ENCODE peak calls at places on chromosomes 7 and 10, in nine cellular contexts. V is NCI-H510A treated with DMSO at 0.1 percent for 48 hours; S is ACHN; C is T-helper 9 cell; T is GF-D8; B is Caco-2; M is RWPE1; Y is stimulated activated CD4-positive, alpha-beta T cell treated with anti-CD3 and anti-CD28 coated beads, Interleukin-15, amount 100 ng/mL, for 1 hour; F is astrocyte. J is an unnamed sample.

GRCh38 chr10:43304687-43305333 is 37.9 kb upstream of the RASGEF1A start:
- DNase-seq in V (peak), S (peak), C (peak), T (peak), B (peak), M (no peak), Y (peak), F (peak), J (peak)

GRCh38 chr7:139680676-139681462 is 96.9 kb downstream of the HIPK2 start:
- DNase-seq in V (no peak), S (peak), C (no peak), T (no peak), B (no peak), M (peak), Y (peak), F (peak), J (peak)

GRCh38 chr10:122181055-122181732 is 89.9 kb upstream of the BTBD16 start:
- DNase-seq in V (peak), S (peak), C (no peak), T (no peak), B (no peak), M (peak), Y (no peak), F (peak), J (peak)

GRCh38 chr7:150755473-150756099 is 18.4 kb downstream of the GIMAP5 start:
- DNase-seq in V (no peak), S (no peak), C (peak), T (peak), B (no peak), M (no peak), Y (peak), F (no peak), J (no peak)

GRCh38 chr10:60353519-60354258 is 36.0 kb downstream of the ANK3 start:
- DNase-seq in V (no peak), S (no peak), C (no peak), T (no peak), B (peak), M (no peak), Y (no peak), F (peak), J (no peak)

GRCh38 chr10:101778781-101779543 is 3.0 kb upstream of the FGF8 start:
- DNase-seq in V (no peak), S (no peak), C (no peak), T (no peak), B (no peak), M (no peak), Y (no peak), F (peak), J (no peak)

GRCh38 chr7:3493499-3493898 is 192.4 kb downstream of the SDK1 start:
- DNase-seq in V (no peak), S (peak), C (no peak), T (no peak), B (no peak), M (peak), Y (no peak), F (peak), J (no peak)

GRCh38 chr10:51879238-51879637 is 179.8 kb upstream of the CSTF2T start:
- DNase-seq in V (no peak), S (peak), C (no peak), T (no peak), B (no peak), M (peak), Y (no peak), F (peak), J (no peak)

GRCh38 chr10:44161196-44161595 is 223.7 kb downstream of the CXCL12 start:
- DNase-seq in V (no peak), S (no peak), C (no peak), T (no peak), B (no peak), M (no peak), Y (no peak), F (no peak), J (no peak)

GRCh38 chr10:114009281-114009996 is 34.2 kb upstream of the ADRB1 start:
- DNase-seq in V (no peak), S (peak), C (no peak), T (no peak), B (no peak), M (no peak), Y (no peak), F (no peak), J (no peak)

GRCh38 chr10:10315989-10316388 is 701.7 kb upstream of the CELF2 start:
- DNase-seq in V (no peak), S (no peak), C (no peak), T (no peak), B (no peak), M (no peak), Y (no peak), F (no peak), J (no peak)

GRCh38 chr7:93894966-93895650 is 4.6 kb upstream of the TFPI2 start:
- DNase-seq in V (no peak), S (no peak), C (no peak), T (no peak), B (no peak), M (no peak), Y (no peak), F (peak), J (no peak)

GRCh38 chr10:89204621-89205020 is 2.5 kb downstream of the CH25H start:
- DNase-seq in V (no peak), S (no peak), C (no peak), T (no peak), B (no peak), M (no peak), Y (no peak), F (no peak), J (no peak)

GRCh38 chr7:85529197-85529596 is 342.3 kb upstream of the SEMA3D start:
- DNase-seq in V (no peak), S (no peak), C (no peak), T (no peak), B (no peak), M (no peak), Y (no peak), F (peak), J (no peak)

GRCh38 chr7:36670585-36671431 is 53.5 kb downstream of the AOAH start:
- DNase-seq in V (peak), S (peak), C (peak), T (peak), B (peak), M (peak), Y (peak), F (no peak), J (peak)

GRCh38 chr7:70694909-70695803 is 436.8 kb upstream of the GALNT17 start:
- DNase-seq in V (no peak), S (no peak), C (no peak), T (no peak), B (peak), M (peak), Y (no peak), F (no peak), J (no peak)